ENCODE peak calls at places on chromosomes 7 and 10, in seven cellular contexts. W is activated CD8-positive, alpha-beta T cell treated with anti-CD3 and anti-CD28 coated beads, Interleukin-2, amount 10 ng/mL, durations not matched to agents 7 days and 5 days; T is endothelial cell; S is Peyer's patch; L is progenitor cell of endocrine pancreas; P is NCI-H1105 treated with DMSO at 0.1 percent for 48 hours; F is coronary artery. I is an unnamed sample.

GRCh38 chr7:55020481-55020871 is 1.7 kb downstream of the EGFR start:
- DNase-seq in W (no peak), T (no peak), S (no peak), L (no peak), P (peak; percentile 57), F (no peak), I (peak; percentile 44)

GRCh38 chr10:22670796-22671195 is 43.6 kb downstream of the PIP4K2A start:
- DNase-seq in W (no peak), T (no peak), S (no peak), L (no peak), P (no peak), F (no peak), I (no peak)

GRCh38 chr7:88401009-88401623 is 94.4 kb upstream of the STEAP4 start:
- DNase-seq in W (no peak), T (no peak), S (no peak), L (no peak), P (peak; percentile 24), F (no peak), I (no peak)

GRCh38 chr10:104391150-104391968 is 37.7 kb downstream of the CFAP58 start:
- DNase-seq in W (no peak), T (no peak), S (no peak), L (no peak), P (no peak), F (no peak), I (no peak)

GRCh38 chr10:50594012-50594411 is 29.7 kb downstream of the SGMS1 start:
- DNase-seq in W (no peak), T (no peak), S (no peak), L (no peak), P (peak; percentile 32), F (no peak), I (no peak)

GRCh38 chr10:18312385-18313145 is 172.3 kb downstream of the CACNB2 start:
- DNase-seq in W (no peak), T (no peak), S (no peak), L (no peak), P (peak; percentile 26), F (no peak), I (no peak)

GRCh38 chr10:3179174-3179573 is 6.6 kb upstream of the PITRM1 start:
- DNase-seq in W (no peak), T (no peak), S (no peak), L (no peak), P (no peak), F (no peak), I (no peak)

GRCh38 chr10:15791816-15792524 is 68.3 kb downstream of the MINDY3 start:
- DNase-seq in W (no peak), T (no peak), S (no peak), L (no peak), P (no peak), F (no peak), I (peak; percentile 61)

GRCh38 chr10:95257849-95258248 is 33.0 kb downstream of the PDLIM1 start:
- DNase-seq in W (no peak), T (no peak), S (no peak), L (no peak), P (no peak), F (no peak), I (no peak)

GRCh38 chr10:2929859-2930258 is 137.5 kb upstream of the PFKP start:
- DNase-seq in W (no peak), T (no peak), S (no peak), L (no peak), P (no peak), F (no peak), I (no peak)

GRCh38 chr7:45470031-45470430 is 104.1 kb upstream of the ADCY1 start:
- DNase-seq in W (no peak), T (no peak), S (no peak), L (no peak), P (no peak), F (no peak), I (no peak)

GRCh38 chr10:43043773-43044394 is 33.0 kb upstream of the RET start:
- DNase-seq in W (no peak), T (no peak), S (peak; percentile 57), L (no peak), P (no peak), F (peak; percentile 61), I (no peak)

GRCh38 chr10:97889461-97890265 is 40.0 kb downstream of the GOLGA7B start:
- DNase-seq in W (no peak), T (no peak), S (peak; percentile 26), L (no peak), P (no peak), F (no peak), I (no peak)

GRCh38 chr10:58625070-58625469 is 112.4 kb downstream of the BICC1 start:
- DNase-seq in W (no peak), T (no peak), S (no peak), L (no peak), P (no peak), F (no peak), I (no peak)

GRCh38 chr10:62689712-62690111 is 114.8 kb upstream of the ADO start:
- DNase-seq in W (no peak), T (no peak), S (no peak), L (no peak), P (no peak), F (no peak), I (no peak)

GRCh38 chr10:71086439-71087080 is 125.8 kb upstream of the UNC5B start:
- DNase-seq in W (peak; percentile 1), T (no peak), S (peak; percentile 31), L (no peak), P (no peak), F (peak; percentile 62), I (no peak)

GRCh38 chr10:58481569-58482109 is 31.0 kb upstream of the BICC1 start:
- DNase-seq in W (no peak), T (no peak), S (no peak), L (no peak), P (no peak), F (no peak), I (no peak)

GRCh38 chr10:71419002-71419540 is 22.4 kb downstream of the CDH23 start:
- DNase-seq in W (no peak), T (no peak), S (no peak), L (no peak), P (no peak), F (no peak), I (no peak)

GRCh38 chr10:78927257-78927995 is 141.3 kb upstream of the ZMIZ1 start:
- DNase-seq in W (no peak), T (no peak), S (no peak), L (no peak), P (no peak), F (no peak), I (no peak)

GRCh38 chr7:143052041-143052440 is at the start of gene OR6V1:
- DNase-seq in W (no peak), T (no peak), S (no peak), L (no peak), P (no peak), F (no peak), I (no peak)

GRCh38 chr7:7907306-7907705 is 61.3 kb upstream of the GLCCI1 start:
- DNase-seq in W (no peak), T (no peak), S (no peak), L (no peak), P (no peak), F (no peak), I (no peak)

GRCh38 chr7:77318019-77318418 is 98.1 kb downstream of the GSAP start:
- DNase-seq in W (no peak), T (no peak), S (no peak), L (no peak), P (no peak), F (no peak), I (no peak)

GRCh38 chr10:27637601-27638000 is 108.0 kb downstream of the MKX start:
- DNase-seq in W (no peak), T (no peak), S (no peak), L (no peak), P (peak; percentile 0), F (no peak), I (no peak)

GRCh38 chr10:317219-317868 is 182.1 kb downstream of the ZMYND11 start:
- DNase-seq in W (no peak), T (no peak), S (no peak), L (no peak), P (no peak), F (peak; percentile 71), I (no peak)

I was measured in BE2C.